ENCODE peak calls at places on chromosomes 16 and 17, in eight cellular contexts. S is fibroblast of pulmonary artery, Z is right lobe of liver, D is AG10803, K is left lung, W is astrocyte of the spinal cord, X is ovary, J is AG04450. T is an unnamed sample.

GRCh38 chr17:50841949-50842354 is 6.6 kb downstream of the WFIKKN2 start:
- DNase-seq in K (peak), W (peak), Z (peak), S (peak), X (peak), J (no peak), D (peak), T (peak)

GRCh38 chr17:61409301-61410099 is 9.9 kb downstream of the TBX2 start:
- DNase-seq in Z (peak), W (no peak), S (peak), D (peak), K (peak), J (no peak), X (peak), T (no peak)

GRCh38 chr16:17440131-17440530 is 30.6 kb downstream of the XYLT1 start:
- DNase-seq in S (no peak), Z (no peak), D (no peak), X (no peak), W (no peak), J (no peak), K (no peak), T (no peak)

GRCh38 chr16:68744744-68745280 is 7.7 kb downstream of the CDH1 start:
- DNase-seq in D (peak), X (no peak), K (no peak), W (no peak), Z (no peak), J (no peak), S (no peak), T (peak)

GRCh38 chr17:11986179-11986938 is 10.9 kb downstream of the ZNF18 start:
- DNase-seq in J (no peak), K (no peak), S (no peak), X (no peak), Z (peak), D (peak), W (peak), T (peak)

GRCh38 chr16:729768-730665 is 3.1 kb downstream of the HAGHL start:
- DNase-seq in S (no peak), J (no peak), W (no peak), D (no peak), K (peak), X (no peak), Z (no peak), T (no peak)

GRCh38 chr17:61276806-61277205 is 122.8 kb upstream of the TBX2 start:
- DNase-seq in D (no peak), W (no peak), K (no peak), J (no peak), X (no peak), S (no peak), Z (no peak), T (no peak)

GRCh38 chr17:77867308-77867781 is 91.2 kb upstream of the TNRC6C start:
- DNase-seq in Z (no peak), D (no peak), X (no peak), S (no peak), K (peak), W (no peak), J (no peak), T (no peak)

GRCh38 chr17:78529871-78530670 is 47.1 kb downstream of the DNAH17 start:
- DNase-seq in K (peak), X (no peak), Z (no peak), W (no peak), J (no peak), D (no peak), S (no peak), T (no peak)

GRCh38 chr17:65519471-65519870 is 42.0 kb downstream of the AXIN2 start:
- DNase-seq in W (no peak), K (no peak), S (no peak), Z (no peak), X (no peak), D (peak), J (no peak), T (no peak)

GRCh38 chr16:69165584-69165983 is 21.4 kb upstream of the SNTB2 start:
- DNase-seq in K (no peak), Z (no peak), W (no peak), S (no peak), D (no peak), J (no peak), X (no peak), T (no peak)

GRCh38 chr16:1495281-1496262 is 2.4 kb downstream of the TELO2 start:
- DNase-seq in D (no peak), K (peak), S (no peak), W (no peak), J (no peak), X (no peak), Z (no peak), T (no peak)

GRCh38 chr17:7842380-7842949 is 8.4 kb downstream of the KDM6B start:
- DNase-seq in W (peak), J (peak), X (peak), S (peak), K (peak), Z (peak), D (peak), T (no peak)

GRCh38 chr17:81346908-81347349 is 48.3 kb upstream of the BAHCC1 start:
- DNase-seq in S (no peak), W (no peak), J (no peak), X (peak), D (no peak), Z (no peak), K (no peak), T (no peak)

GRCh38 chr17:4559851-4560820 is at the start of gene GGT6:
- DNase-seq in X (peak), J (no peak), D (no peak), W (no peak), S (no peak), K (no peak), Z (no peak), T (no peak)

GRCh38 chr17:59513934-59514841 is 51.2 kb upstream of the DHX40 start:
- DNase-seq in X (peak), S (peak), J (peak), Z (peak), K (peak), W (peak), D (peak), T (peak)

GRCh38 chr17:2050246-2050866 is 4.5 kb upstream of the HIC1 start:
- DNase-seq in J (no peak), K (peak), W (peak), S (peak), X (peak), D (peak), Z (peak), T (no peak)

GRCh38 chr17:50027639-50028206 is 28.2 kb upstream of the ITGA3 start:
- DNase-seq in J (peak), Z (peak), D (peak), S (peak), W (peak), K (peak), X (peak), T (peak)

GRCh38 chr16:69311533-69312388 is 611 bp downstream of the VPS4A start:
- DNase-seq in S (peak), K (peak), X (no peak), D (peak), J (no peak), Z (peak), W (peak), T (no peak)

GRCh38 chr16:57023541-57024249 is 34.3 kb downstream of the NLRC5 start:
- DNase-seq in W (no peak), K (no peak), D (no peak), S (no peak), X (no peak), Z (no peak), J (no peak), T (no peak)

GRCh38 chr16:27179500-27180072 is 23.7 kb upstream of the KDM8 start:
- DNase-seq in W (peak), D (peak), X (peak), Z (peak), S (peak), K (peak), J (no peak), T (peak)

GRCh38 chr17:32870969-32871368 is 6.0 kb downstream of the MYO1D start:
- DNase-seq in K (no peak), S (no peak), Z (no peak), J (no peak), X (no peak), D (peak), W (no peak), T (peak)

GRCh38 chr16:56547120-56547948 is 17.5 kb upstream of the MT4 start:
- DNase-seq in S (peak), D (peak), X (no peak), Z (no peak), W (peak), J (peak), K (no peak), T (peak)

GRCh38 chr16:85229869-85230416 is 117.7 kb upstream of the CIBAR2 start:
- DNase-seq in K (no peak), Z (no peak), X (no peak), D (no peak), W (no peak), J (no peak), S (no peak), T (no peak)

GRCh38 chr17:68326681-68327080 is 35.4 kb downstream of the ARSG start:
- DNase-seq in W (no peak), K (no peak), S (no peak), J (no peak), D (no peak), Z (no peak), X (no peak), T (no peak)

GRCh38 chr17:79269620-79270019 is 195.0 kb downstream of the ENGASE start:
- DNase-seq in D (no peak), J (no peak), S (no peak), Z (no peak), X (no peak), K (no peak), W (no peak), T (no peak)

DNA sequence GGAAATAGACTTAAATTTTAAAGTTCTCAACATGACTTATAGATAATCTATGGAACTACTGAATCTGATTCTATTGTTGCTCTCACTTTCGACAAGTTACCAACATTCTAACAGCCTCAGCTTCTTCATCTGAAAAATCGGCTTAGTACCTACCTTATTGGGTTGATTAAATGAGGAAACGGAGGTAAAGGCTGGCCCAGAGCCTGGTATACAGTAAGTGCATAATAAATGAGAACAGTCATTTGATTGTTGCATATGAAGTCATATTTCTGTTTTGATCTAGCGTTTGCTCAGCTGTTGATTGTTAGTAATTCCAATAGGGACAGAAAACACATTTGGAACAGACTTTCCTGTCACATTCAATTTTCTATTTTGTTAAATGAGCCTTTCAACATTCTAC is 4.6 kb downstream of the VPS35L start:
- DNase-seq in S (no peak), K (no peak), Z (no peak), W (no peak), J (no peak), D (no peak), X (no peak), T (no peak)
- H3K4me3 ChIP-seq in S (no peak), K (no peak), Z (no peak), W (no peak), J (no peak), D (no peak), X (no peak), T (no peak)

GRCh38 chr16:82439678-82440293 is 187.0 kb upstream of the CDH13 start:
- DNase-seq in X (no peak), S (peak), W (no peak), K (no peak), Z (no peak), D (peak), J (no peak), T (no peak)
- TF ChIP-seq CTCF in X (no peak), S (peak), W (peak), K (no peak), Z (peak), D (peak), J (peak), T (no peak)

DNA sequence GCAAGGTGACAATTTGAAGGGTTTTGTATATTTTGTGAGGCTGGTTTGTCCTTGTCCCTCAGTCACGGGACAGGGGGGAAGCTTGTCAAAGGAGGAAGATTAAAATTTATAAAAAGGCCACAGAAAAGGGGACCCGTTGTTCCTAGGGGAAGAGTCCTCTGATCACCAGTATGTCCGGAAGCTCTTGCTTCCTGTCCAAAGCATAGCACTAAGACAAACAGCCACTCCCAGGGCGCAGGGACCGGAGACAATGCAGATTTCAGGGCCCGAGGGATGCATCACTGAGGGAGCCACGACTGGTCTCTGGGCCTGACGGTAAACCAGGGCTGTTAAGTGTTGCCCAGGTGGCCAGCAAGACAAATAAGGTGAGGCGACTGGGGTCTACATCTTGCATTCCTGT is 95.2 kb downstream of the MAF start:
- DNase-seq in X (no peak), W (no peak), K (no peak), D (no peak), J (no peak), Z (no peak), S (no peak), T (peak)
- H3K4me3 ChIP-seq in X (no peak), W (no peak), K (no peak), D (no peak), J (no peak), Z (no peak), S (no peak), T (no peak)

DNA sequence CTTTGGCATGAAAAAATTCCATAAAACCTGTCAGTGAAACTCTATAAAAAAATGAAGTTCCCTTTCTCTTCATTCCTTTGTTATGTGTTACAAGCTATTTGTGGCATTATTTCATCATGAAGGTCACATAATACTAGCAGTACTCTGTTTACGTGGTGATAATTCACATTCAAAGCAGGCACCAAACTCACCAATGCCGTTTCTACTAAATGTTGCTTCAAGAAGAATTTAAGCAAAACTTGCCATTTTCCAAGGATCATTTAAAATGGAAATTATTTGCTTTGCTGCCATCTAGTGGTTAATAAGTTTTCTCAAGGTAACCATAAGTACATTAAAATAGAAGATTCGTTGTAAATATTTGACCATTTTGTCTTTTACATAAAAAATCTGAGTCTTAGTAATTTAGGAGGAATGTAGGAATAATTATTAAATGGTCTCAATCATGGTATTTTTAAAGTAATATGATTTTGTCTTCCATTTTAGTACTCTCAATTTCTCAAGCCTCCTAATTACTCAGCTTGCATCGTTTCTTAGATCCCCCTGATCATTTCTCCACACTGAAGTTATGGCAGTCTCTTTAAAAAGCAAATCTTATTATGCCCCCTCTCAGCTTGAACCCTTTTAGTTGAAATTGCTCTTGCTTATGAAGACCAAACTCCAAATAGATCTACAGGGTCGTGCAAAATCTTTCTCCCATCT is 80.8 kb downstream of the OMG start:
- DNase-seq in K (no peak), J (peak), S (peak), W (peak), Z (no peak), D (peak), X (no peak), T (no peak)
- TF ChIP-seq CTCF in K (peak), J (peak), S (peak), W (no peak), Z (peak), D (peak), X (peak), T (no peak)

GRCh38 chr17:42613699-42614295 is 4.3 kb downstream of the TUBG1 start:
- DNase-seq in K (no peak), X (no peak), W (no peak), S (no peak), J (no peak), Z (no peak), D (no peak), T (no peak)

GRCh38 chr17:42617956-42618431 is 8.5 kb downstream of the TUBG1 start:
- DNase-seq in W (no peak), K (no peak), J (no peak), Z (no peak), X (no peak), D (no peak), S (no peak), T (no peak)

GRCh38 chr17:42608692-42609181 is 437 bp downstream of the RETREG3 start:
- DNase-seq in Z (no peak), K (no peak), X (no peak), S (no peak), J (no peak), D (no peak), W (peak), T (no peak)

GRCh38 chr17:42609182-42609813 is at the start of the genes RETREG3 and TUBG1:
- DNase-seq in K (peak), X (peak), J (peak), Z (peak), W (peak), D (peak), S (peak), T (peak)

DNA sequence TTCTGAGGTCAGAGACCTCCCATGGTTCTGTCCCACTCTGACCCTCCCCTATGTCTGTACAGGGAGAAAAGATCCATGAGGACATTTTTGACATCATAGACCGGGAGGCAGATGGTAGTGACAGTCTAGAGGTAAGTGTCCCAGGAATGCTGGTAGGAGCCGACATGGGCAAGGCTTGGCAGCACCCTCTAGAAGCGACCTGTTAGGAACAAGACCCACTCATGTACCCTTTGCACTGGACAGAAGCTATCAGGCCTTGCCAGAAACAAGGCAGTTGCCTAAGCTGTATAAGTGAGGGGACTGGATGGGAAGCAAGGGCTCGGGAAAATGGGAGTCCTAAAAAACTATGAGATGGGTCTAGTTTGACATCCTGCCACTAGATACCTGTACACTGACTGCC is 2.5 kb downstream of the TUBG1 start:
- DNase-seq in S (no peak), Z (no peak), D (no peak), K (no peak), X (no peak), W (no peak), J (no peak), T (no peak)
- H3K4me3 ChIP-seq in S (no peak), Z (no peak), D (no peak), K (no peak), X (no peak), W (no peak), J (no peak), T (no peak)

T was measured in lower leg skin.